ENCODE peak calls at places on chromosomes 7 and 10, in six cellular contexts. G, F, X, N, R and T are unnamed samples.

GRCh38 chr10:117130862-117131389 is 7.1 kb downstream of the VAX1 start:
- DNase-seq in G (no peak), F (no peak), X (no peak), N (no peak), R (no peak), T (no peak)

GRCh38 chr7:142319970-142320369 is 62.1 kb upstream of the PRSS58 start:
- DNase-seq in G (no peak), F (no peak), X (no peak), N (no peak), R (no peak), T (no peak)

GRCh38 chr10:44379907-44380306 is 5.0 kb downstream of the CXCL12 start:
- DNase-seq in G (no peak), F (no peak), X (no peak), N (no peak), R (no peak), T (peak; percentile 13)

GRCh38 chr7:88111136-88111748 is 108.6 kb downstream of the SRI start:
- DNase-seq in G (peak; percentile 32), F (no peak), X (peak; percentile 36), N (no peak), R (peak; percentile 23), T (no peak)

GRCh38 chr7:54961391-54961790 is 57.4 kb upstream of the EGFR start:
- DNase-seq in G (no peak), F (no peak), X (no peak), N (no peak), R (peak; percentile 50), T (no peak)

GRCh38 chr10:14032406-14032998 is 298.2 kb downstream of the FRMD4A start:
- DNase-seq in G (peak; percentile 12), F (peak; percentile 96), X (peak; percentile 45), N (no peak), R (no peak), T (no peak)

GRCh38 chr7:51950811-51951210 is 634.2 kb upstream of the COBL start:
- DNase-seq in G (peak; percentile 73), F (no peak), X (peak; percentile 59), N (no peak), R (no peak), T (no peak)

GRCh38 chr10:61024801-61025201 is 80.8 kb upstream of the RHOBTB1 start:
- DNase-seq in G (peak; percentile 7), F (no peak), X (peak; percentile 39), N (no peak), R (no peak), T (no peak)

GRCh38 chr10:87864497-87865059 is 1.2 kb downstream of the PTEN start:
- DNase-seq in G (no peak), F (no peak), X (no peak), N (no peak), R (peak; percentile 43), T (no peak)

GRCh38 chr10:91077549-91078017 is 142.9 kb upstream of the PCGF5 start:
- DNase-seq in G (peak; percentile 41), F (no peak), X (peak; percentile 68), N (peak; percentile 61), R (peak; percentile 2), T (peak; percentile 88)

GRCh38 chr7:47724335-47724982 is 142.5 kb upstream of the TNS3 start:
- DNase-seq in G (peak; percentile 90), F (no peak), X (no peak), N (no peak), R (peak; percentile 10), T (no peak)

GRCh38 chr10:114624941-114625780 is 32.9 kb downstream of the ABLIM1 start:
- DNase-seq in G (peak; percentile 60), F (no peak), X (no peak), N (peak; percentile 35), R (peak; percentile 87), T (no peak)

GRCh38 chr10:63563623-63564022 is 42.4 kb downstream of the REEP3 start:
- DNase-seq in G (no peak), F (no peak), X (no peak), N (no peak), R (no peak), T (no peak)

GRCh38 chr10:97596101-97597055 is 6.9 kb downstream of the C10orf62 start:
- DNase-seq in G (peak; percentile 94), F (no peak), X (peak; percentile 29), N (no peak), R (peak; percentile 78), T (peak; percentile 43)

GRCh38 chr10:88386204-88386877 is 196.8 kb downstream of the RNLS start:
- DNase-seq in G (no peak), F (no peak), X (peak; percentile 18), N (no peak), R (peak; percentile 44), T (no peak)

GRCh38 chr10:19111501-19112267 is 63.1 kb downstream of the MALRD1 start:
- DNase-seq in G (peak; percentile 54), F (no peak), X (peak; percentile 28), N (no peak), R (no peak), T (no peak)

GRCh38 chr10:33571616-33572015 is 237.1 kb upstream of the NRP1 start:
- DNase-seq in G (peak; percentile 53), F (no peak), X (no peak), N (peak; percentile 76), R (peak; percentile 95), T (no peak)

GRCh38 chr10:12390733-12391132 is 41.4 kb downstream of the CAMK1D start:
- DNase-seq in G (peak; percentile 90), F (no peak), X (no peak), N (no peak), R (no peak), T (no peak)

GRCh38 chr10:104036518-104037260 is 49.0 kb downstream of the COL17A1 start:
- DNase-seq in G (no peak), F (peak; percentile 45), X (no peak), N (no peak), R (no peak), T (no peak)

GRCh38 chr10:1024103-1024502 is 1.6 kb downstream of the IDI2 start:
- DNase-seq in G (no peak), F (no peak), X (no peak), N (no peak), R (no peak), T (no peak)

GRCh38 chr10:100979821-100980272 is 7.5 kb downstream of the MRPL43 start:
- DNase-seq in G (no peak), F (no peak), X (no peak), N (no peak), R (no peak), T (peak; percentile 61)

GRCh38 chr10:37478381-37478780 is 353.0 kb downstream of the ANKRD30A start:
- DNase-seq in G (no peak), F (no peak), X (no peak), N (no peak), R (no peak), T (no peak)

GRCh38 chr7:99433158-99433557 is 5.4 kb downstream of the PTCD1 start:
- DNase-seq in G (no peak), F (no peak), X (no peak), N (no peak), R (no peak), T (no peak)

GRCh38 chr7:77353407-77353721 is 62.8 kb downstream of the GSAP start:
- DNase-seq in G (peak; percentile 18), F (no peak), X (no peak), N (no peak), R (no peak), T (no peak)

GRCh38 chr7:133688483-133689239 is 435.8 kb downstream of the EXOC4 start:
- DNase-seq in G (peak; percentile 84), F (no peak), X (no peak), N (no peak), R (peak; percentile 51), T (no peak)

GRCh38 chr7:271266-272107 is 18.5 kb upstream of the FOXL3 start:
- DNase-seq in G (peak; percentile 28), F (no peak), X (no peak), N (no peak), R (no peak), T (peak; percentile 31)
- H3K9ac ChIP-seq in G (no peak overlapping the region), F (no peak overlapping the region), X (no peak overlapping the region), N (no peak overlapping the region), R (no peak overlapping the region), T (no peak overlapping the region)

DNA sequence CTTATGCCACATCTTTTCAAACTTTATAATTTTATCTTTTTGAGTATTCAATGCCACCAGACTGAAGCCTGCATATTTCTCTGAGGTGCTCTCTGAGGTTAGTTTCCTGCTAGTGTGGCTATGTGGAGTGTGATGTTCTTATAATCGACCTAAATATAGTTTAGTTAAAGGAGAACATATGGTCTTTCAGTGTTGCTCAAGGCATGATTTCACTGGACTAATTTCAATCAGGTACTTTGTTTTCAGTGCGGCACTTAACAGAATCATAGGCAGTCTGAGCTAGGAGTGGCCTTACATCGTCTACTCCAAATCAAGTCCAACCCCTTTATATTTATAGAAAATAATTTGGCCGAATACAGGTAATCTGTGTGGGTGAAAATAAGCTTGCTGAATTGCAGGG is 134.2 kb downstream of the NXPH1 start:
- DNase-seq in G (no peak), F (no peak), X (no peak), N (no peak), R (no peak), T (no peak)
- H3K27ac ChIP-seq in G (no peak overlapping the region), F (no peak overlapping the region), X (no peak overlapping the region), N (no peak overlapping the region), R (no peak overlapping the region), T (no peak overlapping the region)

DNA sequence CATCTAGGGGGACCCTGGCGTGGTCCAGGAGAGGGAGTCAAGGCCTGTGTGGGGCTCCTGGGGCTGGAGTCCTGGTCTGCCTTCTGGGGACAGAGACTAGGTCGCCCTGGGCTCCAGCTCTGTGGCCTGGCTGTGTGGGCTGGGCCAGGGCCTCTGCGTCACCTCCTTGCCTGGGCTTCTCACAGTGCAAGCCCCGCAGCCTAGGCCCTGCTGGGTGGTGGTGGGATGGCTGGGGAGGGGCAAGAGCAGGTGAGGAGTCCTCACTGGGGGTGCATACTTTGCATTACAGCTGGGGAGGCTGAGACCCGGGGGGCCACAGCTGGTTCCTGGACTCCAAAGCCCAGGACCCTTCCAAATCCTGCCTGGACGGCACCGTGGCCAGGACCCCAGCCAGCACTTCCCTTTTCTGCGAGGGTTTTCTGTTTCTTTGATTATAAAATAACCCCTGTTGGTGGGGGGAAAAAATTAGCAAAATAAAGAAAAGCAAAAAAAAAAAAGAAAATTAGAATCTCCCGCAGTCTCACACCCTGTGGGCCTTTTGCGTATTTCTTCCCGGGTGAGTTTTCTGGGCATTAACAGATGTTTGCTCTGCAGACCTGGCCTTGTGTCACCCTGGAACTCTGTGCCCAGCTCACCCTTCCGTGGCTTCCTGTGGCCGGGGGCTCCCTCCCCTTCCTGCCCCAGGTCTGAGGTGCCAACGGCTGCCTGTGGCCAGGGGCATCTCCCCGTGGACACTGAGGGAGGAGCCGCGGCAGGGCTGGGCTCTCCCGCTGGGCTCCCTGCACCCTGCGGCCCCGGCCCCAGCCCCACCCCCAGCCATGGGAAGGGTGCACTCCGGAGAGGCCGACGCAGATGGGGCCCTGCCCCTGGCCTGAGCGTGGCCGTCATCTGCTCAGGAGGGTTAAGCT is 23.7 kb downstream of the PWWP2B start:
- DNase-seq in G (no peak), F (no peak), X (peak; percentile 43), N (peak; percentile 69), R (no peak), T (peak; percentile 92)
- H3K9ac ChIP-seq in G (no peak overlapping the region), F (no peak overlapping the region), X (no peak overlapping the region), N (no peak overlapping the region), R (no peak overlapping the region), T (no peak overlapping the region)

DNA sequence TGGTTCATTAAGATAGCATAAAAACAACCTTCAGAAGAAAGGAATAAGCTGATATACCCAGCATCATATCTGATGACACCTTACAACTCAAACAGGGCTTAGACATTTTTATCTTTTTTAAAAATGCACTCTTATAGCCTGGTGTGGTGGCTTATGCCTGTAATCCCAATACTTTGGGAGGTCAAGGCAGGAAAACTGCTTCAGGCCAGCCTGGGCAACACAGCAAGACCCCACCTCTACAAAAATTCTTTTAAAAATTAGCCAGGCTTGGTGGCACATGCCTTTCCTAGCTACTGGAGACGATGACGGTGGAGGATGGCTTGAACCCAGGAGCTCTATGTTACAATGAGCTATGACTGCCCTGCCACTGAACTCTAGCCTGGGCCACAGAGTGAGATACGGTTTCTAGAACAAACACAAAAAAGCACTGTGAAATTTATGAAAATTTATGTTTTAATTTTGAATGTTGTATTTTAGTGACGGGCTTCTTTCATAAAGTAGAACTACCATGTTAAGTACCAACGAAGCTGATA is 12.3 kb upstream of the KMT2E start:
- DNase-seq in G (no peak), F (no peak), X (no peak), N (no peak), R (no peak), T (no peak)
- H3K27ac ChIP-seq in G (no peak overlapping the region), F (no peak overlapping the region), X (no peak overlapping the region), N (no peak overlapping the region), R (no peak overlapping the region), T (no peak overlapping the region)